ENCODE peak calls at places on chromosomes 7 and 10, in eight cellular contexts. One of them, this sample, is unnamed. For H3K4me1, the result is how much of the 10 kb centered on the place peaks cover.

GRCh38 chr10:4004990-4005389 is 220.0 kb upstream of the KLF6 start:
- DNase-seq in GM23248: no peak
- DNase-seq in IMR-90: no peak
- DNase-seq in body of pancreas: no peak
- DNase-seq in lower lobe of right lung: no peak
- DNase-seq in cardiac muscle cell: no peak
- DNase-seq in ovary: no peak
- DNase-seq in left lung: no peak
- DNase-seq in this sample: no peak

GRCh38 chr7:107169120-107170050 is 582 bp downstream of the HBP1 start:
- DNase-seq in GM23248: peak
- DNase-seq in IMR-90: peak
- DNase-seq in body of pancreas: peak
- DNase-seq in lower lobe of right lung: peak
- DNase-seq in cardiac muscle cell: peak
- DNase-seq in ovary: peak
- DNase-seq in left lung: peak
- DNase-seq in this sample: peak

GRCh38 chr7:369981-370621 is 80.1 kb downstream of the FOXL3 start:
- DNase-seq in GM23248: no peak
- DNase-seq in IMR-90: no peak
- DNase-seq in body of pancreas: peak
- DNase-seq in lower lobe of right lung: peak
- DNase-seq in cardiac muscle cell: no peak
- DNase-seq in ovary: no peak
- DNase-seq in left lung: peak
- DNase-seq in this sample: peak

GRCh38 chr10:108204528-108205313 is 1040.2 kb upstream of the SORCS1 start:
- DNase-seq in GM23248: peak
- DNase-seq in IMR-90: no peak
- DNase-seq in body of pancreas: no peak
- DNase-seq in lower lobe of right lung: no peak
- DNase-seq in cardiac muscle cell: peak
- DNase-seq in ovary: no peak
- DNase-seq in left lung: no peak
- DNase-seq in this sample: no peak

GRCh38 chr10:59907918-59908807 is 1.8 kb upstream of the CCDC6 start:
- DNase-seq in GM23248: peak
- DNase-seq in IMR-90: peak
- DNase-seq in body of pancreas: peak
- DNase-seq in lower lobe of right lung: peak
- DNase-seq in cardiac muscle cell: peak
- DNase-seq in ovary: peak
- DNase-seq in left lung: peak
- DNase-seq in this sample: peak

GRCh38 chr10:46222364-46222935 is 64.3 kb upstream of the ANTXRL start:
- DNase-seq in GM23248: peak
- DNase-seq in IMR-90: peak
- DNase-seq in body of pancreas: no peak
- DNase-seq in lower lobe of right lung: no peak
- DNase-seq in cardiac muscle cell: no peak
- DNase-seq in ovary: no peak
- DNase-seq in left lung: no peak
- DNase-seq in this sample: no peak

GRCh38 chr10:3532644-3533043 is 252.4 kb downstream of the KLF6 start:
- DNase-seq in GM23248: no peak
- DNase-seq in IMR-90: no peak
- DNase-seq in body of pancreas: no peak
- DNase-seq in lower lobe of right lung: no peak
- DNase-seq in cardiac muscle cell: no peak
- DNase-seq in ovary: no peak
- DNase-seq in left lung: no peak
- DNase-seq in this sample: no peak

GRCh38 chr10:46528675-46529615 is 27.5 kb downstream of the GPRIN2 start:
- DNase-seq in GM23248: no peak
- DNase-seq in IMR-90: no peak
- DNase-seq in body of pancreas: peak
- DNase-seq in lower lobe of right lung: peak
- DNase-seq in cardiac muscle cell: no peak
- DNase-seq in ovary: no peak
- DNase-seq in left lung: peak
- DNase-seq in this sample: no peak

GRCh38 chr10:91043173-91043910 is 122.5 kb upstream of the ANKRD1 start:
- DNase-seq in GM23248: peak
- DNase-seq in IMR-90: peak
- DNase-seq in body of pancreas: no peak
- DNase-seq in lower lobe of right lung: no peak
- DNase-seq in cardiac muscle cell: peak
- DNase-seq in ovary: no peak
- DNase-seq in left lung: no peak
- DNase-seq in this sample: no peak

GRCh38 chr10:25557136-25557535 is 376.9 kb upstream of the MYO3A start:
- DNase-seq in GM23248: no peak
- DNase-seq in IMR-90: no peak
- DNase-seq in body of pancreas: no peak
- DNase-seq in lower lobe of right lung: no peak
- DNase-seq in cardiac muscle cell: no peak
- DNase-seq in ovary: no peak
- DNase-seq in left lung: no peak
- DNase-seq in this sample: no peak

GRCh38 chr10:69088801-69089501 is 1.0 kb downstream of the SRGN start:
- DNase-seq in GM23248: peak
- DNase-seq in IMR-90: peak
- DNase-seq in body of pancreas: no peak
- DNase-seq in lower lobe of right lung: no peak
- DNase-seq in cardiac muscle cell: no peak
- DNase-seq in ovary: no peak
- DNase-seq in left lung: no peak
- DNase-seq in this sample: no peak

GRCh38 chr7:5780801-5781496 is 514 bp downstream of the RNF216 start:
- DNase-seq in GM23248: peak
- DNase-seq in IMR-90: no peak
- DNase-seq in body of pancreas: peak
- DNase-seq in lower lobe of right lung: peak
- DNase-seq in cardiac muscle cell: peak
- DNase-seq in ovary: peak
- DNase-seq in left lung: peak
- DNase-seq in this sample: peak

GRCh38 chr7:151851160-151851751 is 25.7 kb downstream of the PRKAG2 start:
- DNase-seq in GM23248: peak
- DNase-seq in IMR-90: no peak
- DNase-seq in body of pancreas: no peak
- DNase-seq in lower lobe of right lung: peak
- DNase-seq in cardiac muscle cell: no peak
- DNase-seq in ovary: no peak
- DNase-seq in left lung: peak
- DNase-seq in this sample: no peak

GRCh38 chr10:72316386-72316700 is 38.4 kb downstream of the DNAJB12 start:
- DNase-seq in GM23248: no peak
- DNase-seq in IMR-90: no peak
- DNase-seq in body of pancreas: no peak
- DNase-seq in lower lobe of right lung: no peak
- DNase-seq in cardiac muscle cell: no peak
- DNase-seq in ovary: no peak
- DNase-seq in left lung: no peak
- DNase-seq in this sample: no peak

GRCh38 chr10:72318383-72319262 is 36.1 kb downstream of the DNAJB12 start:
- DNase-seq in GM23248: no peak
- DNase-seq in IMR-90: no peak
- DNase-seq in body of pancreas: no peak
- DNase-seq in lower lobe of right lung: no peak
- DNase-seq in cardiac muscle cell: no peak
- DNase-seq in ovary: no peak
- DNase-seq in left lung: no peak
- DNase-seq in this sample: no peak

GRCh38 chr10:72315611-72316385 is 38.9 kb downstream of the DNAJB12 start:
- DNase-seq in GM23248: peak
- DNase-seq in IMR-90: peak
- DNase-seq in body of pancreas: peak
- DNase-seq in lower lobe of right lung: no peak
- DNase-seq in cardiac muscle cell: no peak
- DNase-seq in ovary: peak
- DNase-seq in left lung: peak
- DNase-seq in this sample: peak

GRCh38 chr10:72315054-72315453 is 39.7 kb downstream of the DNAJB12 start:
- DNase-seq in GM23248: no peak
- DNase-seq in IMR-90: no peak
- DNase-seq in body of pancreas: peak
- DNase-seq in lower lobe of right lung: no peak
- DNase-seq in cardiac muscle cell: no peak
- DNase-seq in ovary: no peak
- DNase-seq in left lung: no peak
- DNase-seq in this sample: no peak

GRCh38 chr10:72316748-72317435 is 37.8 kb downstream of the DNAJB12 start:
- DNase-seq in GM23248: no peak
- DNase-seq in IMR-90: no peak
- DNase-seq in body of pancreas: peak
- DNase-seq in lower lobe of right lung: peak
- DNase-seq in cardiac muscle cell: no peak
- DNase-seq in ovary: no peak
- DNase-seq in left lung: peak
- DNase-seq in this sample: no peak
- H3K4me3 ChIP-seq in GM23248: no peak
- H3K4me3 ChIP-seq in IMR-90: no peak
- H3K4me3 ChIP-seq in body of pancreas: no peak
- H3K4me3 ChIP-seq in lower lobe of right lung: no peak
- H3K4me3 ChIP-seq in cardiac muscle cell: no peak
- H3K4me3 ChIP-seq in ovary: no peak
- H3K4me3 ChIP-seq in left lung: no peak
- H3K4me3 ChIP-seq in this sample: no peak

DNA sequence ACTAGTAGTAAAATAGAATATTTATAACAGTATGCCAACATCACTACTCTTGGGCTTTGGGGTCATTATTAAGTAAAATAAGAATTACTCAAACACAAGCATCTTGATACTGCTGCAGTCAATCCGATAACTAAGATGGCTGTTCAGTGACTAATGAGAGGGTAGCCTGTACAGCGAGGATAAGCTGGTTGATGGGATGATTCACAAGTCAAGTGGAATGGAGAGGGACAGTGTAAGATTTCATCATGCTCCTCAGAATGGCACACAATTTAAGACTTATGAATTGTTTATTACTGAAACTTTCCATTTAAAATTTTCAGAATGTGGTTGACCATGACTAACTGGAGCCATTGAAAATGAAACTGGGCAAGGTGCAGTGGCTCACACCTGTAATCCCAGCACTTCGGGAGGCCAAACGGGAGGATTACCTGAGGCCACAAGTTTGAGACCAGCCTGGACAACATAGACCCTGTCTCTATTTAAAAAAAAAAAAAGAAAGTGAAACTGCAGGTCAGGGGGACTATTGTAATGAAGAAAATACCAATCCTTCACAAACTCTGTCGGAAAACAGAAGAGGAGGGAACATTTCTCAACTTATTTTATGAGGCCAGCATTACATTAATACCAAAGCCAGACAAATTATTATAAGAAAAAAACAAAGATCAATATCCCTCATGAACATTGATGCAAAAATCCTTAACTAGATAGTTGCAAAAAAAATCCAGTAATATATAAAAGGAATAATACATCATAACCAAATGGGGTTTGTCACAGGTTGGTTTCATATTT is 11.2 kb downstream of the AVL9 start:
- DNase-seq in GM23248: peak
- DNase-seq in IMR-90: peak
- DNase-seq in body of pancreas: no peak
- DNase-seq in lower lobe of right lung: no peak
- DNase-seq in cardiac muscle cell: no peak
- DNase-seq in ovary: no peak
- DNase-seq in left lung: no peak
- DNase-seq in this sample: no peak
- H3K27ac ChIP-seq in GM23248: peak
- H3K27ac ChIP-seq in IMR-90: peak
- H3K27ac ChIP-seq in body of pancreas: no peak
- H3K27ac ChIP-seq in lower lobe of right lung: no peak
- H3K27ac ChIP-seq in cardiac muscle cell: no peak
- H3K27ac ChIP-seq in ovary: no peak
- H3K27ac ChIP-seq in left lung: no peak
- H3K27ac ChIP-seq in this sample: no peak

GRCh38 chr10:119215371-119215770 is 8.0 kb downstream of the GRK5 start:
- DNase-seq in GM23248: no peak
- DNase-seq in IMR-90: no peak
- DNase-seq in body of pancreas: no peak
- DNase-seq in lower lobe of right lung: no peak
- DNase-seq in cardiac muscle cell: no peak
- DNase-seq in ovary: no peak
- DNase-seq in left lung: no peak
- DNase-seq in this sample: no peak

GRCh38 chr10:119217401-119217800 is 10.0 kb downstream of the GRK5 start:
- DNase-seq in GM23248: no peak
- DNase-seq in IMR-90: no peak
- DNase-seq in body of pancreas: no peak
- DNase-seq in lower lobe of right lung: no peak
- DNase-seq in cardiac muscle cell: no peak
- DNase-seq in ovary: no peak
- DNase-seq in left lung: no peak
- DNase-seq in this sample: no peak

GRCh38 chr10:119219747-119220320 is 12.5 kb downstream of the GRK5 start:
- DNase-seq in GM23248: peak
- DNase-seq in IMR-90: no peak
- DNase-seq in body of pancreas: no peak
- DNase-seq in lower lobe of right lung: no peak
- DNase-seq in cardiac muscle cell: no peak
- DNase-seq in ovary: no peak
- DNase-seq in left lung: no peak
- DNase-seq in this sample: no peak

GRCh38 chr10:119217937-119218579 is 10.7 kb downstream of the GRK5 start:
- DNase-seq in GM23248: no peak
- DNase-seq in IMR-90: peak
- DNase-seq in body of pancreas: no peak
- DNase-seq in lower lobe of right lung: no peak
- DNase-seq in cardiac muscle cell: peak
- DNase-seq in ovary: peak
- DNase-seq in left lung: no peak
- DNase-seq in this sample: peak

GRCh38 chr10:119216137-119216536 is 8.8 kb downstream of the GRK5 start:
- DNase-seq in GM23248: no peak
- DNase-seq in IMR-90: no peak
- DNase-seq in body of pancreas: no peak
- DNase-seq in lower lobe of right lung: no peak
- DNase-seq in cardiac muscle cell: no peak
- DNase-seq in ovary: no peak
- DNase-seq in left lung: no peak
- DNase-seq in this sample: no peak
- H3K4me1 ChIP-seq in GM23248: under half
- H3K4me1 ChIP-seq in IMR-90: under half
- H3K4me1 ChIP-seq in body of pancreas: under half
- H3K4me1 ChIP-seq in lower lobe of right lung: half or more
- H3K4me1 ChIP-seq in cardiac muscle cell: under half
- H3K4me1 ChIP-seq in ovary: under half
- H3K4me1 ChIP-seq in left lung: under half
- H3K4me1 ChIP-seq in this sample: half or more

DNA sequence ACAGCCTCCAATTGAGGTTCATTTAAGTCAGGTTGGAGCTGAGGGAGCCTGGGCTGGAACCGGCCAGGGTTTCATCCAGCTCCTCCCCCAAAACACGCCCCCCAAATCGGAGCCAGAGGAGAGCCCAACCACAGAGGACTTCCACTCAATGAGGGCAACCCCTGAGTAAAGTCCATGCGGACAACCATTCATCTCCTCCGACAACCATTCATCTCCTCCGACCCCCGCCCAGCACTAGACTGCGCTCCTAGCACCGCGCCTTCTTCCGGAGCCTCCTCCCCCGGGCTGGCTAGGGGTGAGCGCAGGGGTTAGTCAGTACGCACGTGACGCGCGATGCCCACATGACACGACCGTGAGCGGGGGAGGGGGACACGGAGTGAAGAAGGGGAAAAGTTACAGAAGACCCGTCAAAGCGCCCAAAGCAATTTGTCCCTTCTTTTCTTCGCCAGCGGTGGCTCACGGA is 1.4 kb downstream of the MAGI2 start:
- DNase-seq in GM23248: peak
- DNase-seq in IMR-90: peak
- DNase-seq in body of pancreas: peak
- DNase-seq in lower lobe of right lung: peak
- DNase-seq in cardiac muscle cell: peak
- DNase-seq in ovary: peak
- DNase-seq in left lung: peak
- DNase-seq in this sample: peak
- H3K4me3 ChIP-seq in GM23248: peak
- H3K4me3 ChIP-seq in IMR-90: peak
- H3K4me3 ChIP-seq in body of pancreas: peak
- H3K4me3 ChIP-seq in lower lobe of right lung: peak
- H3K4me3 ChIP-seq in cardiac muscle cell: peak
- H3K4me3 ChIP-seq in ovary: peak
- H3K4me3 ChIP-seq in left lung: peak
- H3K4me3 ChIP-seq in this sample: peak

This sample was measured in tibial artery.